ENCODE peak calls at places on chromosomes 1 and 21, in ten cellular contexts. N, S, P, L, E, G, R, M, U and T are unnamed samples.

GRCh38 chr1:169604781-169605560 is 18.7 kb upstream of the F5 start:
- DNase-seq in U (peak; percentile 90), E (peak; percentile 66), G (peak; percentile 68), L (peak; percentile 66), R (no peak), S (no peak), P (no peak), N (no peak), M (peak; percentile 18), T (no peak)

GRCh38 chr1:18668051-18668450 is 37.4 kb downstream of the PAX7 start:
- DNase-seq in N (no peak), E (no peak), L (no peak), S (no peak), G (no peak), R (peak; percentile 52), M (no peak), U (no peak), P (no peak), T (no peak)

GRCh38 chr21:38958940-38959685 is 153.4 kb downstream of the ETS2 start:
- DNase-seq in R (peak; percentile 78), U (no peak), M (no peak), S (peak; percentile 55), P (no peak), N (peak; percentile 24), G (no peak), E (no peak), L (no peak), T (no peak)

GRCh38 chr1:244096691-244097090 is 45.6 kb downstream of the ZBTB18 start:
- DNase-seq in G (no peak), P (no peak), M (no peak), L (no peak), R (no peak), S (no peak), U (no peak), E (no peak), N (no peak), T (no peak)

GRCh38 chr1:241589524-241589923 is 50.6 kb downstream of the CHML start:
- DNase-seq in S (no peak), G (no peak), E (no peak), P (no peak), L (no peak), U (no peak), M (no peak), N (no peak), R (no peak), T (no peak)

GRCh38 chr1:231037585-231038517 is 2.2 kb downstream of the FAM89A start:
- DNase-seq in E (no peak), L (no peak), U (no peak), S (peak; percentile 37), G (no peak), P (no peak), N (no peak), R (no peak), M (no peak), T (no peak)

GRCh38 chr1:41611068-41611931 is 126.8 kb upstream of the EDN2 start:
- DNase-seq in P (no peak), U (no peak), M (no peak), L (no peak), N (no peak), R (no peak), E (no peak), G (no peak), S (no peak), T (no peak)

GRCh38 chr21:42830456-42831455 is 48.6 kb downstream of the WDR4 start:
- DNase-seq in R (no peak), P (no peak), S (no peak), G (no peak), L (peak; percentile 61), U (peak; percentile 20), E (no peak), N (no peak), M (no peak), T (no peak)

GRCh38 chr21:43658769-43659135 is 536 bp downstream of the HSF2BP start:
- DNase-seq in P (no peak), S (no peak), R (no peak), E (no peak), L (no peak), G (no peak), U (no peak), N (no peak), M (peak; percentile 30), T (no peak)

GRCh38 chr1:81598623-81599022 is 202.1 kb upstream of the ADGRL2 start:
- DNase-seq in E (no peak), L (no peak), G (no peak), U (no peak), R (no peak), N (no peak), M (no peak), S (no peak), P (no peak), T (no peak)

GRCh38 chr1:233006108-233006507 is 55.7 kb downstream of the NTPCR start:
- DNase-seq in N (no peak), P (no peak), U (no peak), L (no peak), E (no peak), S (no peak), M (no peak), G (no peak), R (no peak), T (no peak)

GRCh38 chr1:33876970-33877680 is 13.2 kb downstream of the HMGB4 start:
- DNase-seq in U (no peak), S (peak; percentile 93), N (peak; percentile 78), M (peak; percentile 28), G (no peak), R (no peak), P (peak; percentile 90), L (no peak), E (no peak), T (no peak)

GRCh38 chr1:147585640-147586383 is 44.5 kb downstream of the BCL9 start:
- DNase-seq in R (no peak), E (no peak), P (no peak), N (no peak), G (no peak), U (no peak), L (no peak), S (peak; percentile 18), M (no peak), T (no peak)

GRCh38 chr1:167416506-167416905 is 101.8 kb downstream of the CD247 start:
- DNase-seq in E (no peak), R (no peak), M (no peak), P (no peak), U (no peak), N (no peak), G (no peak), L (peak; percentile 79), S (no peak), T (no peak)

GRCh38 chr1:204143276-204144041 is 8.4 kb downstream of the ETNK2 start:
- DNase-seq in R (no peak), E (no peak), L (no peak), U (no peak), G (no peak), M (no peak), S (no peak), P (no peak), N (no peak), T (no peak)

DNA sequence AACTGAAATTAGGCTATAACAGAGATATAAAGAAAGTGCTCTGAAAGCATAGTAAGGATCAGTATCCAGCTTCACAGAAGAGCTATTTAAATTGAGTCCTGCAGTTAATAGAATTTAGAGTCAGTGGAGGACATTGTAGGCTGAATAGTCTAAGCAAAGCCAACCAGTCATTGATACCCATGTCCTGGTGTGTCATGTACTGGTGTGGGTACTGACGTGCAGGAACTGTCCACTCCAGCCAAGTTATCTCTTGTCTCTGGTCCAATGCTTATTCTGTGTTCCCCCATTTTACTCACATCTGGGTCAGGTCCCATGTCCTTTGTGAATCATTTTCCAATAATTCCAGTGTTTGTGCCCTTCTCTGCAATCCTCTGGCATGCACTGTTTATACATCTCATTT is 90.0 kb downstream of the MACF1 start:
- DNase-seq in L (no peak), P (no peak), M (no peak), S (no peak), N (no peak), G (no peak), E (no peak), R (no peak), U (no peak), T (no peak)
- H3K36me3 ChIP-seq in L (peaks cover 96% of the 10 kb centered on the region), P (peaks cover 17% of the 10 kb centered on the region), M (peaks cover 82% of the 10 kb centered on the region), S (peaks cover 52% of the 10 kb centered on the region), N (peaks cover 94% of the 10 kb centered on the region), G (peaks cover 69% of the 10 kb centered on the region), E (peaks cover 65% of the 10 kb centered on the region), R (peaks cover 37% of the 10 kb centered on the region), U (peaks cover 83% of the 10 kb centered on the region), T (no peaks in the 10 kb centered on the region)

GRCh38 chr1:177937174-177937770 is 32.6 kb downstream of the SEC16B start:
- DNase-seq in L (no peak), N (no peak), P (no peak), G (no peak), S (no peak), E (no peak), U (no peak), R (no peak), M (no peak), T (no peak)
- H3K36me3 ChIP-seq in L (peaks cover 4% of the 10 kb centered on the region), N (peaks cover 88% of the 10 kb centered on the region), P (peaks cover 10% of the 10 kb centered on the region), G (no peaks in the 10 kb centered on the region), S (no peaks in the 10 kb centered on the region), E (no peaks in the 10 kb centered on the region), U (no peaks in the 10 kb centered on the region), R (no peaks in the 10 kb centered on the region), M (peaks cover 68% of the 10 kb centered on the region), T (no peaks in the 10 kb centered on the region)

GRCh38 chr1:35633526-35633925 is 7.8 kb downstream of the PSMB2 start:
- DNase-seq in E (no peak), P (no peak), N (no peak), M (no peak), G (no peak), R (no peak), U (no peak), S (peak; percentile 51), L (no peak), T (peak; percentile 20)

GRCh38 chr1:35631396-35631795 is 9.9 kb downstream of the PSMB2 start:
- DNase-seq in E (no peak), M (no peak), G (no peak), U (no peak), P (no peak), N (no peak), S (peak; percentile 65), R (no peak), L (no peak), T (no peak)

GRCh38 chr1:35623832-35624231 is 17.5 kb downstream of the PSMB2 start:
- DNase-seq in R (no peak), N (no peak), G (no peak), U (no peak), S (no peak), E (no peak), M (no peak), P (no peak), L (no peak), T (no peak)

GRCh38 chr1:35629051-35629450 is 12.3 kb downstream of the PSMB2 start:
- DNase-seq in G (no peak), M (no peak), S (no peak), R (no peak), E (no peak), U (no peak), P (no peak), N (no peak), L (no peak), T (no peak)
- H3K36me3 ChIP-seq in G (peaks cover 41% of the 10 kb centered on the region), M (peaks cover 71% of the 10 kb centered on the region), S (peaks cover 26% of the 10 kb centered on the region), R (peaks cover 48% of the 10 kb centered on the region), E (peaks cover 21% of the 10 kb centered on the region), U (peaks cover 40% of the 10 kb centered on the region), P (peaks cover 10% of the 10 kb centered on the region), N (peaks cover 90% of the 10 kb centered on the region), L (peaks cover 84% of the 10 kb centered on the region), T (peaks cover 58% of the 10 kb centered on the region)

DNA sequence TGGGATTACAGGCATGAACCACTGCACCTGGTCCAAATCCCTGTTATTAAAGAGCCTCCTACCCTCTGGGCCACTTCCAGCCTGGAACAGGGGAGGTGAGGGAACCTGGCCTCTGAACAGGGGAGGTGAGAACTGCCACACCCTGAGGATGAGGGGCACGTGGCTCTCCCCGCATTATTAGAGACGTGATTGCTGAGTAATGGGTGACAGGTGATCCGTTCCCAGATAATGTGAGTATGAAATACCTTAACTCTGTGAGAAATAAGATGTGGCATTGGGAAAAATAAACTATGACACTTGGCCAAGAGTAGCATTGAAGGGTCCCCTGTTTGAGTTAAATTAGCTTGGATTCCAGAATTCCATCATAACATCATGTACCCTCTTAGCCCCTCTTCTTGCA is 13.6 kb upstream of the SLC25A34 start:
- DNase-seq in U (no peak), N (no peak), M (no peak), R (no peak), L (no peak), E (no peak), G (no peak), S (no peak), P (no peak), T (no peak)
- H3K36me3 ChIP-seq in U (peaks cover 92% of the 10 kb centered on the region), N (peaks cover 95% of the 10 kb centered on the region), M (peaks cover 91% of the 10 kb centered on the region), R (peaks cover 24% of the 10 kb centered on the region), L (peaks cover 78% of the 10 kb centered on the region), E (peaks cover 44% of the 10 kb centered on the region), G (peaks cover 58% of the 10 kb centered on the region), S (peaks cover 12% of the 10 kb centered on the region), P (peaks cover 5% of the 10 kb centered on the region), T (peaks cover 20% of the 10 kb centered on the region)